ENCODE peak calls at places on chromosomes 1 and 21, in ten cellular contexts. One of them, this sample, is unnamed.

GRCh38 chr1:43835141-43836021 is 98.2 kb upstream of the ARTN start:
- DNase-seq in left ventricle myocardium inferior: no peak
- DNase-seq in NCI-H1417: no peak
- DNase-seq in effector memory CD4-positive, alpha-beta T cell: no peak
- DNase-seq in effector memory CD8-positive, alpha-beta T cell: no peak
- DNase-seq in HTR-8/SVneo: peak
- DNase-seq in T-cell: no peak
- DNase-seq in glutamatergic neuron: peak
- DNase-seq in activated CD8-positive, alpha-beta memory T cell treated with anti-CD3 and anti-CD28 coated beads for 48 hours: no peak
- DNase-seq in AG09309: peak
- DNase-seq in this sample: no peak

GRCh38 chr1:107548276-107548675 is 407.4 kb downstream of the NTNG1 start:
- DNase-seq in NCI-H1417: no peak
- DNase-seq in AG09309: no peak
- DNase-seq in left ventricle myocardium inferior: no peak
- DNase-seq in effector memory CD4-positive, alpha-beta T cell: no peak
- DNase-seq in HTR-8/SVneo: no peak
- DNase-seq in glutamatergic neuron: no peak
- DNase-seq in T-cell: no peak
- DNase-seq in activated CD8-positive, alpha-beta memory T cell treated with anti-CD3 and anti-CD28 coated beads for 48 hours: no peak
- DNase-seq in effector memory CD8-positive, alpha-beta T cell: no peak
- DNase-seq in this sample: no peak

GRCh38 chr1:164702216-164702615 is 143.2 kb downstream of the PBX1 start:
- DNase-seq in activated CD8-positive, alpha-beta memory T cell treated with anti-CD3 and anti-CD28 coated beads for 48 hours: no peak
- DNase-seq in effector memory CD4-positive, alpha-beta T cell: no peak
- DNase-seq in left ventricle myocardium inferior: no peak
- DNase-seq in glutamatergic neuron: no peak
- DNase-seq in HTR-8/SVneo: no peak
- DNase-seq in AG09309: no peak
- DNase-seq in NCI-H1417: no peak
- DNase-seq in effector memory CD8-positive, alpha-beta T cell: no peak
- DNase-seq in T-cell: no peak
- DNase-seq in this sample: no peak

GRCh38 chr21:21996891-21997290 is 998.7 kb downstream of the NCAM2 start:
- DNase-seq in HTR-8/SVneo: no peak
- DNase-seq in effector memory CD8-positive, alpha-beta T cell: no peak
- DNase-seq in effector memory CD4-positive, alpha-beta T cell: no peak
- DNase-seq in AG09309: no peak
- DNase-seq in left ventricle myocardium inferior: no peak
- DNase-seq in glutamatergic neuron: no peak
- DNase-seq in activated CD8-positive, alpha-beta memory T cell treated with anti-CD3 and anti-CD28 coated beads for 48 hours: no peak
- DNase-seq in NCI-H1417: no peak
- DNase-seq in T-cell: no peak
- DNase-seq in this sample: no peak

GRCh38 chr21:17455451-17455850 is 57.4 kb upstream of the CXADR start:
- DNase-seq in AG09309: no peak
- DNase-seq in effector memory CD4-positive, alpha-beta T cell: no peak
- DNase-seq in activated CD8-positive, alpha-beta memory T cell treated with anti-CD3 and anti-CD28 coated beads for 48 hours: no peak
- DNase-seq in left ventricle myocardium inferior: no peak
- DNase-seq in effector memory CD8-positive, alpha-beta T cell: no peak
- DNase-seq in NCI-H1417: no peak
- DNase-seq in glutamatergic neuron: no peak
- DNase-seq in HTR-8/SVneo: no peak
- DNase-seq in T-cell: no peak
- DNase-seq in this sample: no peak

GRCh38 chr1:219189021-219189824 is 15.5 kb downstream of the LYPLAL1 start:
- DNase-seq in T-cell: no peak
- DNase-seq in effector memory CD4-positive, alpha-beta T cell: no peak
- DNase-seq in left ventricle myocardium inferior: no peak
- DNase-seq in HTR-8/SVneo: no peak
- DNase-seq in NCI-H1417: no peak
- DNase-seq in glutamatergic neuron: no peak
- DNase-seq in AG09309: peak
- DNase-seq in activated CD8-positive, alpha-beta memory T cell treated with anti-CD3 and anti-CD28 coated beads for 48 hours: no peak
- DNase-seq in effector memory CD8-positive, alpha-beta T cell: no peak
- DNase-seq in this sample: no peak

GRCh38 chr1:46687095-46687659 is 15.5 kb downstream of the TEX38 start:
- DNase-seq in glutamatergic neuron: no peak
- DNase-seq in effector memory CD8-positive, alpha-beta T cell: no peak
- DNase-seq in left ventricle myocardium inferior: peak
- DNase-seq in HTR-8/SVneo: no peak
- DNase-seq in T-cell: no peak
- DNase-seq in activated CD8-positive, alpha-beta memory T cell treated with anti-CD3 and anti-CD28 coated beads for 48 hours: no peak
- DNase-seq in AG09309: peak
- DNase-seq in effector memory CD4-positive, alpha-beta T cell: no peak
- DNase-seq in NCI-H1417: no peak
- DNase-seq in this sample: peak

GRCh38 chr1:223670458-223671159 is 5.1 kb upstream of the CAPN8 start:
- DNase-seq in activated CD8-positive, alpha-beta memory T cell treated with anti-CD3 and anti-CD28 coated beads for 48 hours: no peak
- DNase-seq in left ventricle myocardium inferior: no peak
- DNase-seq in AG09309: no peak
- DNase-seq in effector memory CD8-positive, alpha-beta T cell: no peak
- DNase-seq in HTR-8/SVneo: peak
- DNase-seq in effector memory CD4-positive, alpha-beta T cell: no peak
- DNase-seq in NCI-H1417: peak
- DNase-seq in glutamatergic neuron: peak
- DNase-seq in T-cell: no peak
- DNase-seq in this sample: peak

GRCh38 chr1:222994506-222995229 is 148.4 kb downstream of the TLR5 start:
- DNase-seq in effector memory CD4-positive, alpha-beta T cell: no peak
- DNase-seq in activated CD8-positive, alpha-beta memory T cell treated with anti-CD3 and anti-CD28 coated beads for 48 hours: no peak
- DNase-seq in effector memory CD8-positive, alpha-beta T cell: no peak
- DNase-seq in NCI-H1417: no peak
- DNase-seq in HTR-8/SVneo: no peak
- DNase-seq in glutamatergic neuron: no peak
- DNase-seq in AG09309: peak
- DNase-seq in left ventricle myocardium inferior: no peak
- DNase-seq in T-cell: no peak
- DNase-seq in this sample: no peak

GRCh38 chr1:3824650-3825049 is 28.4 kb upstream of the LRRC47 start:
- DNase-seq in T-cell: no peak
- DNase-seq in left ventricle myocardium inferior: no peak
- DNase-seq in AG09309: no peak
- DNase-seq in effector memory CD4-positive, alpha-beta T cell: no peak
- DNase-seq in glutamatergic neuron: no peak
- DNase-seq in HTR-8/SVneo: no peak
- DNase-seq in effector memory CD8-positive, alpha-beta T cell: no peak
- DNase-seq in NCI-H1417: no peak
- DNase-seq in activated CD8-positive, alpha-beta memory T cell treated with anti-CD3 and anti-CD28 coated beads for 48 hours: no peak
- DNase-seq in this sample: peak

GRCh38 chr1:33366766-33367487 is 46.0 kb upstream of the A3GALT2 start:
- DNase-seq in effector memory CD4-positive, alpha-beta T cell: no peak
- DNase-seq in glutamatergic neuron: no peak
- DNase-seq in T-cell: no peak
- DNase-seq in NCI-H1417: peak
- DNase-seq in left ventricle myocardium inferior: no peak
- DNase-seq in effector memory CD8-positive, alpha-beta T cell: no peak
- DNase-seq in activated CD8-positive, alpha-beta memory T cell treated with anti-CD3 and anti-CD28 coated beads for 48 hours: no peak
- DNase-seq in AG09309: no peak
- DNase-seq in HTR-8/SVneo: no peak
- DNase-seq in this sample: no peak

GRCh38 chr1:168980180-168980579 is 126.3 kb upstream of the ATP1B1 start:
- DNase-seq in effector memory CD8-positive, alpha-beta T cell: no peak
- DNase-seq in activated CD8-positive, alpha-beta memory T cell treated with anti-CD3 and anti-CD28 coated beads for 48 hours: no peak
- DNase-seq in T-cell: no peak
- DNase-seq in HTR-8/SVneo: no peak
- DNase-seq in NCI-H1417: no peak
- DNase-seq in AG09309: no peak
- DNase-seq in left ventricle myocardium inferior: no peak
- DNase-seq in effector memory CD4-positive, alpha-beta T cell: no peak
- DNase-seq in glutamatergic neuron: no peak
- DNase-seq in this sample: no peak

GRCh38 chr1:207805841-207806421 is 54.1 kb downstream of the CD46 start:
- DNase-seq in effector memory CD4-positive, alpha-beta T cell: no peak
- DNase-seq in HTR-8/SVneo: no peak
- DNase-seq in T-cell: no peak
- DNase-seq in left ventricle myocardium inferior: peak
- DNase-seq in effector memory CD8-positive, alpha-beta T cell: no peak
- DNase-seq in glutamatergic neuron: no peak
- DNase-seq in AG09309: peak
- DNase-seq in NCI-H1417: no peak
- DNase-seq in activated CD8-positive, alpha-beta memory T cell treated with anti-CD3 and anti-CD28 coated beads for 48 hours: no peak
- DNase-seq in this sample: peak

GRCh38 chr1:53090227-53091147 is 28.5 kb downstream of the PODN start:
- DNase-seq in effector memory CD8-positive, alpha-beta T cell: peak
- DNase-seq in glutamatergic neuron: peak
- DNase-seq in activated CD8-positive, alpha-beta memory T cell treated with anti-CD3 and anti-CD28 coated beads for 48 hours: no peak
- DNase-seq in AG09309: no peak
- DNase-seq in HTR-8/SVneo: no peak
- DNase-seq in left ventricle myocardium inferior: peak
- DNase-seq in T-cell: no peak
- DNase-seq in effector memory CD4-positive, alpha-beta T cell: no peak
- DNase-seq in NCI-H1417: no peak
- DNase-seq in this sample: peak

GRCh38 chr1:162487241-162487640 is 10.4 kb upstream of the UHMK1 start:
- DNase-seq in NCI-H1417: no peak
- DNase-seq in glutamatergic neuron: no peak
- DNase-seq in effector memory CD8-positive, alpha-beta T cell: no peak
- DNase-seq in left ventricle myocardium inferior: no peak
- DNase-seq in T-cell: no peak
- DNase-seq in effector memory CD4-positive, alpha-beta T cell: no peak
- DNase-seq in AG09309: no peak
- DNase-seq in activated CD8-positive, alpha-beta memory T cell treated with anti-CD3 and anti-CD28 coated beads for 48 hours: no peak
- DNase-seq in HTR-8/SVneo: no peak
- DNase-seq in this sample: no peak

GRCh38 chr1:25080294-25081209 is 150.5 kb upstream of the RUNX3 start:
- DNase-seq in left ventricle myocardium inferior: no peak
- DNase-seq in HTR-8/SVneo: no peak
- DNase-seq in effector memory CD4-positive, alpha-beta T cell: no peak
- DNase-seq in activated CD8-positive, alpha-beta memory T cell treated with anti-CD3 and anti-CD28 coated beads for 48 hours: no peak
- DNase-seq in glutamatergic neuron: no peak
- DNase-seq in effector memory CD8-positive, alpha-beta T cell: no peak
- DNase-seq in T-cell: no peak
- DNase-seq in NCI-H1417: no peak
- DNase-seq in AG09309: no peak
- DNase-seq in this sample: no peak